ENCODE peak calls at places on chromosome 15, in seven cellular contexts. X is HepG2, Y is HCT116, S is K562, U is SK-N-SH, I is Panc1, P is H1. C is an unnamed sample.

GRCh38 chr15:99495430-99496301 is 70.1 kb upstream of the MEF2A start:
- DNase-seq in X (peak), Y (no peak), S (no peak), U (no peak), I (no peak), P (no peak), C (no peak)

GRCh38 chr15:42612367-42612912 is 37.0 kb downstream of the STARD9 start:
- DNase-seq in X (no peak), Y (no peak), S (no peak), U (no peak), I (no peak), P (no peak), C (no peak)

GRCh38 chr15:66775127-66776105 is 73.4 kb downstream of the SMAD6 start:
- DNase-seq in X (no peak), Y (no peak), S (no peak), U (peak), I (no peak), P (no peak), C (no peak)

GRCh38 chr15:67741313-67741712 is 84.0 kb upstream of the SKOR1 start:
- DNase-seq in X (no peak), Y (no peak), S (no peak), U (no peak), I (no peak), P (no peak), C (no peak)

GRCh38 chr15:96582473-96582872 is 252.0 kb downstream of the NR2F2 start:
- DNase-seq in X (no peak), Y (no peak), S (no peak), U (no peak), I (no peak), P (no peak), C (no peak)

GRCh38 chr15:65576669-65577068 is 34.3 kb downstream of the INTS14 start:
- DNase-seq in X (no peak), Y (no peak), S (no peak), U (no peak), I (no peak), P (no peak), C (no peak)

GRCh38 chr15:50251638-50252182 is 13.8 kb downstream of the HDC start:
- DNase-seq in X (no peak), Y (no peak), S (no peak), U (no peak), I (no peak), P (no peak), C (no peak)

GRCh38 chr15:63888823-63889222 is 55.1 kb upstream of the HERC1 start:
- DNase-seq in X (no peak), Y (no peak), S (no peak), U (no peak), I (no peak), P (no peak), C (no peak)

GRCh38 chr15:94991718-94992117 is 760.4 kb downstream of the MCTP2 start:
- DNase-seq in X (no peak), Y (no peak), S (no peak), U (no peak), I (no peak), P (no peak), C (no peak)

GRCh38 chr15:96335429-96335807 is 4.9 kb downstream of the NR2F2 start:
- DNase-seq in X (peak), Y (no peak), S (no peak), U (no peak), I (no peak), P (no peak), C (no peak)

GRCh38 chr15:62822228-62822627 is 220.3 kb upstream of the TPM1 start:
- DNase-seq in X (no peak), Y (no peak), S (no peak), U (no peak), I (no peak), P (no peak), C (no peak)

GRCh38 chr15:80931191-80931590 is 58.4 kb downstream of the MESD start:
- DNase-seq in X (no peak), Y (no peak), S (no peak), U (no peak), I (no peak), P (no peak), C (no peak)

GRCh38 chr15:68407886-68408500 is 24.0 kb downstream of the ITGA11 start:
- DNase-seq in X (no peak), Y (no peak), S (no peak), U (no peak), I (no peak), P (no peak), C (no peak)

DNA sequence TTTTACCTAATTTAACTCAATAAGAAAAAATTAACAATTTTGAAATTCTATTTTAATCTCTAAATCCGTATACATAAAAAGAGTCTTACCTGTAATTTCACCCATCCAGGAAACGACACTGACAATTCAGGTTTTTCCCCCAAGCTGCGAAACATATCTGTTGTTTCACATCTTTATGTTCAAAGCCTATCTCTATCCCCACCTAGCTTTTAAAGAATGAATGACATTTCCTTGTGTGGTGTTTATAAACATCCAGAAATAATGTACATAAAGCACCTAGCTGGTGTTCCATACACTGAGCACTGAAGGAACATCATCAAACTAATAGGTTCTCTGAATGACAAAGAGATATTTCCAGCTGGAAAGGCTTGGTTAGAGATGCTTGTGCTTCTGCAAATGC is 867.8 kb downstream of the SQOR start:
- DNase-seq in X (peak), Y (no peak), S (no peak), U (no peak), I (no peak), P (no peak), C (no peak)
- TF ChIP-seq SIN3A in X (no peak), Y (no peak), S (no peak), U (no peak), I (no peak), P (no peak), C (no peak)

DNA sequence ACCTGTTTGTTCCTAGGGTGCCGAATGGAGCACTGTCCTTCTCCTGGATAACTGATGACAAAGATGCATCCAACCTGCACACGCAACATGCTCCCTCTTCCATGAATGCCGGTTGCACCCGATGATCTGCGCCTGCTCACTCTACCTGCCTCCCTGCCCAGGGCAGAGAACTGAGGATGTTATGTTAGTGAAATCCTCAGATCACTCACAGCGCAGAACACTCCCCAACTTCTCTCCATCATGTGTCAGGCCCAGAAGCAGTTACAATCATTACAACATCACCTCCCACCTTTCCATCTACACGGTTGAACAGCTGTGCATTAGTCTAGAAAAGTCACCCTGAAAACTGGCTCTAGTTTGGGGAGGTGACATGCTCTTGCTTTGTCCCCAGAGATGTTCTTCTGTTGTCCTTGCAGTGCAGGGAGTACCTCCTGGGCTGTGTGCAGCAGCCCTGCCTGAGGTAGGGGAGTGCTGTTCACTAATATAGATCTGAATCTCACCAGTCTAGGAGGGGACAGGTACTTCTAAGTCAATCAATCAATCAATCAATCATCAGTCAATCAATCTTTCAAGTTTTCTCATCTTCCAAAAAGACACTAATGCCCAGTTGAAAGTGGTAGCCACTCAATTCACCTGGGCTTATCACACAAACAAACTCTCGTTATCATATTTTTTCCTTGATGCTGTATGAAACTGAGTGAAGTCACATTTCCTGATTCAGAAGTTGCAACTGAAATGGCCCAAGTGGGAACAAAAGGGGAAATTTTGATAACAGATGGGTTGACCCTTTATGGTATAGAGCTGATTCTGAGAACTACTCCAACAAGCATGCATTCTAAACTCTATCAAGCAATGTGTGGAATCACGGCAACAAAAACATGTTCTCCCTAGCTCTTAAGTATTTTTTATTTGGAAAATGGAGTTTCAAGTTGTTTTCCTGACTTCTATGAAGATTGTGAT is 15.4 kb upstream of the ISLR start:
- DNase-seq in X (no peak), Y (no peak), S (no peak), U (no peak), I (no peak), P (no peak), C (no peak)
- TF ChIP-seq SIN3A in X (no peak), Y (no peak), S (no peak), U (no peak), I (no peak), P (no peak), C (no peak)

GRCh38 chr15:75725719-75726607 is 13.3 kb upstream of the CSPG4 start:
- DNase-seq in X (no peak), Y (no peak), S (no peak), U (no peak), I (no peak), P (no peak), C (no peak)
- TF ChIP-seq SIN3A in X (no peak), Y (no peak), S (no peak), U (no peak), I (no peak), P (no peak), C (no peak)

DNA sequence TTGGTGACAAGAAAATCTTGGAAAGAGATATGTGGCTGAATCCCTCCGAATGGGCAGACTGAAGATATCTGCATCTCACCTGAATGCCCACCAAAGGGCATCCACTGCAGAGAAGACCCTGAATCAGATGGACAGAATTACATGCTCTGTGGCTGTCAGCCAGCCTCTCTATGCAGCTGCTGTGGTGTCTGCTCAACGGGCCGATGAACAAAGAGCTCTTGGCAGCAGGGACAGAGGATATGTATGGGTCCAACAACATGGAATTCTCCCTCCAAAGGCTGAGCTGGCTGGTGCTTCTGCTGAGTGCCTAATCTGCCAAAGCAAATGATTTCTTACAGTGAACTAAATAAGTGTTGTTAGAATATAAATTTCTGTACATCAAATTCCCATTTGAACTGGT is 2.1 kb upstream of the BCL2L10 start:
- DNase-seq in X (no peak), Y (no peak), S (no peak), U (no peak), I (no peak), P (no peak), C (no peak)
- TF ChIP-seq SIN3A in X (no peak), Y (no peak), S (no peak), U (no peak), I (no peak), P (no peak), C (no peak)

GRCh38 chr15:58297639-58298038 is 134.2 kb upstream of the LIPC start:
- DNase-seq in X (no peak), Y (no peak), S (no peak), U (no peak), I (no peak), P (no peak), C (no peak)

GRCh38 chr15:58299311-58299850 is 132.4 kb upstream of the LIPC start:
- DNase-seq in X (no peak), Y (no peak), S (no peak), U (no peak), I (no peak), P (no peak), C (peak)

GRCh38 chr15:58296276-58296675 is 135.5 kb upstream of the LIPC start:
- DNase-seq in X (no peak), Y (no peak), S (no peak), U (no peak), I (no peak), P (no peak), C (no peak)

GRCh38 chr15:58295637-58296036 is 136.2 kb upstream of the LIPC start:
- DNase-seq in X (no peak), Y (no peak), S (no peak), U (no peak), I (no peak), P (no peak), C (no peak)

GRCh38 chr15:58298883-58299282 is 132.9 kb upstream of the LIPC start:
- DNase-seq in X (no peak), Y (no peak), S (no peak), U (no peak), I (no peak), P (no peak), C (no peak)
- TF ChIP-seq SIN3A in X (no peak), Y (no peak), S (no peak), U (no peak), I (no peak), P (no peak), C (no peak)

DNA sequence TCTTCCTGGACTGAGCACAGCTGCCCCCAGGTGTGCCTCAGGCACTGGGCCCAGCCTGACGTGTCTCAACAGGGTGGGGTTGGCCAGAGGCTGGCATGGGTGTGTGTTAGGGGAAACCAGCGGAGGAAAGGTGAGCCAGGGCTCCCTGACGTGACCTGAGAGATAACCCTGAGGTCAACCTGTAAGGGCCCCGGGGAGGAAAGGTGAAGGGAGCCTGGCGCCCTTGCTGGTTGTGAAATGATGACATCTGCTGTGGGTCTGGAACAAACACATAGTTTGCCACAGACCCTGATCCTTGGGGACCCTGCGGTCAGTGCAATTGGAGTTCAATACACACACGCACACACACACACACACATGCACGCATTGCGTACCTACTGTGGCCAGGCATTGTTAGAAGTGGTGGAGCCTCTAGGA is 100.2 kb upstream of the TLE3 start:
- DNase-seq in X (peak), Y (no peak), S (no peak), U (no peak), I (no peak), P (no peak), C (no peak)
- TF ChIP-seq SIN3A in X (no peak), Y (no peak), S (no peak), U (no peak), I (no peak), P (no peak), C (no peak)

DNA sequence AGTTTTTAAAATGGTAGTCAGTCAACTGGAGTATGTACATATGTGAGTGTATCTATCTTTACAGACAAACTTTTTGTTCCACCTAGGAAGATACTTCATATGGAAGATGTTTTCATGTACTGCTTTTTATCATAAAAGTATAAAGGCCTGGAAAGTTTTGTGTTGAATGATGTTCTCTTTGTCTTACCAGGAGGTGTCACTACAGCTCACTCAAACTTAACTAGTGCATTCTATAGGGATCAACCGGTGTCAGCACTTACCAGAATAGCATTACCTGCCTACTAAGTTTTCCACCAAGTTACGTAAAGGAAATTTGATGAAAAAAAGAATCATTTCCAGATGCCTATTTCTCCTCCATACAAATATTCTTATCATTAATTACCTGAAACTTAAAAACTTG is 522.6 kb upstream of the SEMA6D start:
- DNase-seq in X (peak), Y (no peak), S (no peak), U (peak), I (peak), P (no peak), C (no peak)
- TF ChIP-seq SIN3A in X (no peak), Y (no peak), S (no peak), U (no peak), I (no peak), P (no peak), C (no peak)

DNA sequence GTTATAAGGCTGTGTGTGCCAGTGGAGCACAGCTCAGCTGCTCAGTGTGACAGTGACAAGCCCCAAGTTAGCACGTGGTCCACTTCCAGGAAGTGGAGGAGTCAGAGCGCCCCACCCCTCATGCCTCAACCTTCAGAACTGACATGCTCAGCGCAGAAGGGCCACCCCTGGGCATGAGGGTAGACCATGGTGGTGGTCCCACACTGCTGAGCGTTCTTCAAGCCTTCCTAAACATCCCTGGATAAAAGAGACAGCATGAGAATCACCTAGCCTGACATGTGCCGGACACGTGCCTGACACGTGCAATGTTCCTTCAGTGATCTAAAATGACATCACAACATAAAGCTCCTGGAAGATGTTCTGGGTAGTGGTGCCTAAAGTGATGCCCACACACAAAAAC is 16.8 kb downstream of the ATP10A start:
- DNase-seq in X (no peak), Y (no peak), S (no peak), U (no peak), I (no peak), P (no peak), C (no peak)
- TF ChIP-seq SIN3A in X (no peak), Y (no peak), S (no peak), U (no peak), I (no peak), P (no peak), C (no peak)

C was measured in GM12878.